ENCODE peak calls at places on chromosome 9, in nine cellular contexts. One of them, this sample, is unnamed.

GRCh38 chr9:93114169-93114983 is 18.4 kb downstream of the CARD19 start:
- DNase-seq in stimulated activated CD4-positive, alpha-beta T cell treated with anti-CD3 and anti-CD28 coated beads, Interleukin-15, amount 100 ng/mL, for 1 hour: no peak
- DNase-seq in NCI-H748 treated with DMSO at 0.1 percent for 48 hours: no peak
- DNase-seq in M059J: no peak
- DNase-seq in GM13976: no peak
- DNase-seq in naive thymus-derived CD4-positive, alpha-beta T cell: no peak
- DNase-seq in breast epithelium: peak
- DNase-seq in cerebellum: no peak
- DNase-seq in activated CD8-positive, alpha-beta memory T cell treated with anti-CD3 and anti-CD28 coated beads, Interleukin-2, amount 50 U/mL, for 48 hours: no peak
- DNase-seq in this sample: peak

GRCh38 chr9:6779417-6780241 is 21.9 kb downstream of the KDM4C start:
- DNase-seq in stimulated activated CD4-positive, alpha-beta T cell treated with anti-CD3 and anti-CD28 coated beads, Interleukin-15, amount 100 ng/mL, for 1 hour: no peak
- DNase-seq in NCI-H748 treated with DMSO at 0.1 percent for 48 hours: no peak
- DNase-seq in M059J: peak
- DNase-seq in GM13976: no peak
- DNase-seq in naive thymus-derived CD4-positive, alpha-beta T cell: no peak
- DNase-seq in breast epithelium: no peak
- DNase-seq in cerebellum: no peak
- DNase-seq in activated CD8-positive, alpha-beta memory T cell treated with anti-CD3 and anti-CD28 coated beads, Interleukin-2, amount 50 U/mL, for 48 hours: no peak
- DNase-seq in this sample: no peak

GRCh38 chr9:27349681-27350080 is 52.7 kb upstream of the EQTN start:
- DNase-seq in stimulated activated CD4-positive, alpha-beta T cell treated with anti-CD3 and anti-CD28 coated beads, Interleukin-15, amount 100 ng/mL, for 1 hour: no peak
- DNase-seq in NCI-H748 treated with DMSO at 0.1 percent for 48 hours: no peak
- DNase-seq in M059J: no peak
- DNase-seq in GM13976: no peak
- DNase-seq in naive thymus-derived CD4-positive, alpha-beta T cell: no peak
- DNase-seq in breast epithelium: no peak
- DNase-seq in cerebellum: no peak
- DNase-seq in activated CD8-positive, alpha-beta memory T cell treated with anti-CD3 and anti-CD28 coated beads, Interleukin-2, amount 50 U/mL, for 48 hours: no peak
- DNase-seq in this sample: no peak

GRCh38 chr9:18896531-18897179 is 136.4 kb downstream of the SAXO1 start:
- DNase-seq in stimulated activated CD4-positive, alpha-beta T cell treated with anti-CD3 and anti-CD28 coated beads, Interleukin-15, amount 100 ng/mL, for 1 hour: no peak
- DNase-seq in NCI-H748 treated with DMSO at 0.1 percent for 48 hours: no peak
- DNase-seq in M059J: no peak
- DNase-seq in GM13976: no peak
- DNase-seq in naive thymus-derived CD4-positive, alpha-beta T cell: no peak
- DNase-seq in breast epithelium: no peak
- DNase-seq in cerebellum: no peak
- DNase-seq in activated CD8-positive, alpha-beta memory T cell treated with anti-CD3 and anti-CD28 coated beads, Interleukin-2, amount 50 U/mL, for 48 hours: no peak
- DNase-seq in this sample: no peak

GRCh38 chr9:87950296-87950695 is 24.0 kb downstream of the CDK20 start:
- DNase-seq in stimulated activated CD4-positive, alpha-beta T cell treated with anti-CD3 and anti-CD28 coated beads, Interleukin-15, amount 100 ng/mL, for 1 hour: no peak
- DNase-seq in NCI-H748 treated with DMSO at 0.1 percent for 48 hours: no peak
- DNase-seq in M059J: peak
- DNase-seq in GM13976: no peak
- DNase-seq in naive thymus-derived CD4-positive, alpha-beta T cell: no peak
- DNase-seq in breast epithelium: no peak
- DNase-seq in cerebellum: no peak
- DNase-seq in activated CD8-positive, alpha-beta memory T cell treated with anti-CD3 and anti-CD28 coated beads, Interleukin-2, amount 50 U/mL, for 48 hours: no peak
- DNase-seq in this sample: no peak

GRCh38 chr9:97874617-97875016 is 21.6 kb downstream of the FOXE1 start:
- DNase-seq in stimulated activated CD4-positive, alpha-beta T cell treated with anti-CD3 and anti-CD28 coated beads, Interleukin-15, amount 100 ng/mL, for 1 hour: no peak
- DNase-seq in NCI-H748 treated with DMSO at 0.1 percent for 48 hours: no peak
- DNase-seq in M059J: no peak
- DNase-seq in GM13976: no peak
- DNase-seq in naive thymus-derived CD4-positive, alpha-beta T cell: no peak
- DNase-seq in breast epithelium: no peak
- DNase-seq in cerebellum: peak
- DNase-seq in activated CD8-positive, alpha-beta memory T cell treated with anti-CD3 and anti-CD28 coated beads, Interleukin-2, amount 50 U/mL, for 48 hours: no peak
- DNase-seq in this sample: no peak

GRCh38 chr9:121844090-121844489 is 192.7 kb downstream of the DAB2IP start:
- DNase-seq in stimulated activated CD4-positive, alpha-beta T cell treated with anti-CD3 and anti-CD28 coated beads, Interleukin-15, amount 100 ng/mL, for 1 hour: no peak
- DNase-seq in NCI-H748 treated with DMSO at 0.1 percent for 48 hours: peak
- DNase-seq in M059J: peak
- DNase-seq in GM13976: no peak
- DNase-seq in naive thymus-derived CD4-positive, alpha-beta T cell: no peak
- DNase-seq in breast epithelium: no peak
- DNase-seq in cerebellum: no peak
- DNase-seq in activated CD8-positive, alpha-beta memory T cell treated with anti-CD3 and anti-CD28 coated beads, Interleukin-2, amount 50 U/mL, for 48 hours: no peak
- DNase-seq in this sample: no peak

GRCh38 chr9:113638504-113638903 is 175.0 kb downstream of the RGS3 start:
- DNase-seq in stimulated activated CD4-positive, alpha-beta T cell treated with anti-CD3 and anti-CD28 coated beads, Interleukin-15, amount 100 ng/mL, for 1 hour: no peak
- DNase-seq in NCI-H748 treated with DMSO at 0.1 percent for 48 hours: no peak
- DNase-seq in M059J: no peak
- DNase-seq in GM13976: no peak
- DNase-seq in naive thymus-derived CD4-positive, alpha-beta T cell: no peak
- DNase-seq in breast epithelium: no peak
- DNase-seq in cerebellum: no peak
- DNase-seq in activated CD8-positive, alpha-beta memory T cell treated with anti-CD3 and anti-CD28 coated beads, Interleukin-2, amount 50 U/mL, for 48 hours: no peak
- DNase-seq in this sample: no peak

GRCh38 chr9:106648799-106649198 is 214.2 kb upstream of the ZNF462 start:
- DNase-seq in stimulated activated CD4-positive, alpha-beta T cell treated with anti-CD3 and anti-CD28 coated beads, Interleukin-15, amount 100 ng/mL, for 1 hour: no peak
- DNase-seq in NCI-H748 treated with DMSO at 0.1 percent for 48 hours: peak
- DNase-seq in M059J: no peak
- DNase-seq in GM13976: no peak
- DNase-seq in naive thymus-derived CD4-positive, alpha-beta T cell: no peak
- DNase-seq in breast epithelium: no peak
- DNase-seq in cerebellum: peak
- DNase-seq in activated CD8-positive, alpha-beta memory T cell treated with anti-CD3 and anti-CD28 coated beads, Interleukin-2, amount 50 U/mL, for 48 hours: no peak
- DNase-seq in this sample: no peak

GRCh38 chr9:121599186-121599871 is 52.1 kb upstream of the DAB2IP start:
- DNase-seq in stimulated activated CD4-positive, alpha-beta T cell treated with anti-CD3 and anti-CD28 coated beads, Interleukin-15, amount 100 ng/mL, for 1 hour: no peak
- DNase-seq in NCI-H748 treated with DMSO at 0.1 percent for 48 hours: peak
- DNase-seq in M059J: no peak
- DNase-seq in GM13976: peak
- DNase-seq in naive thymus-derived CD4-positive, alpha-beta T cell: no peak
- DNase-seq in breast epithelium: peak
- DNase-seq in cerebellum: peak
- DNase-seq in activated CD8-positive, alpha-beta memory T cell treated with anti-CD3 and anti-CD28 coated beads, Interleukin-2, amount 50 U/mL, for 48 hours: no peak
- DNase-seq in this sample: peak

GRCh38 chr9:77018058-77019009 is 1.1 kb upstream of the FOXB2 start:
- DNase-seq in stimulated activated CD4-positive, alpha-beta T cell treated with anti-CD3 and anti-CD28 coated beads, Interleukin-15, amount 100 ng/mL, for 1 hour: no peak
- DNase-seq in NCI-H748 treated with DMSO at 0.1 percent for 48 hours: peak
- DNase-seq in M059J: no peak
- DNase-seq in GM13976: peak
- DNase-seq in naive thymus-derived CD4-positive, alpha-beta T cell: no peak
- DNase-seq in breast epithelium: no peak
- DNase-seq in cerebellum: no peak
- DNase-seq in activated CD8-positive, alpha-beta memory T cell treated with anti-CD3 and anti-CD28 coated beads, Interleukin-2, amount 50 U/mL, for 48 hours: no peak
- DNase-seq in this sample: peak

GRCh38 chr9:126275386-126276001 is 51.1 kb upstream of the MVB12B start:
- DNase-seq in stimulated activated CD4-positive, alpha-beta T cell treated with anti-CD3 and anti-CD28 coated beads, Interleukin-15, amount 100 ng/mL, for 1 hour: no peak
- DNase-seq in NCI-H748 treated with DMSO at 0.1 percent for 48 hours: no peak
- DNase-seq in M059J: no peak
- DNase-seq in GM13976: no peak
- DNase-seq in naive thymus-derived CD4-positive, alpha-beta T cell: no peak
- DNase-seq in breast epithelium: no peak
- DNase-seq in cerebellum: no peak
- DNase-seq in activated CD8-positive, alpha-beta memory T cell treated with anti-CD3 and anti-CD28 coated beads, Interleukin-2, amount 50 U/mL, for 48 hours: no peak
- DNase-seq in this sample: no peak

GRCh38 chr9:134216449-134216951 is 52.1 kb upstream of the RNU6ATAC start:
- DNase-seq in stimulated activated CD4-positive, alpha-beta T cell treated with anti-CD3 and anti-CD28 coated beads, Interleukin-15, amount 100 ng/mL, for 1 hour: no peak
- DNase-seq in NCI-H748 treated with DMSO at 0.1 percent for 48 hours: no peak
- DNase-seq in M059J: no peak
- DNase-seq in GM13976: no peak
- DNase-seq in naive thymus-derived CD4-positive, alpha-beta T cell: no peak
- DNase-seq in breast epithelium: no peak
- DNase-seq in cerebellum: no peak
- DNase-seq in activated CD8-positive, alpha-beta memory T cell treated with anti-CD3 and anti-CD28 coated beads, Interleukin-2, amount 50 U/mL, for 48 hours: no peak
- DNase-seq in this sample: peak

GRCh38 chr9:117088140-117088539 is 326.7 kb downstream of the ASTN2 start:
- DNase-seq in stimulated activated CD4-positive, alpha-beta T cell treated with anti-CD3 and anti-CD28 coated beads, Interleukin-15, amount 100 ng/mL, for 1 hour: no peak
- DNase-seq in NCI-H748 treated with DMSO at 0.1 percent for 48 hours: no peak
- DNase-seq in M059J: no peak
- DNase-seq in GM13976: no peak
- DNase-seq in naive thymus-derived CD4-positive, alpha-beta T cell: no peak
- DNase-seq in breast epithelium: no peak
- DNase-seq in cerebellum: no peak
- DNase-seq in activated CD8-positive, alpha-beta memory T cell treated with anti-CD3 and anti-CD28 coated beads, Interleukin-2, amount 50 U/mL, for 48 hours: no peak
- DNase-seq in this sample: no peak

GRCh38 chr9:117678882-117679281 is 25.3 kb upstream of the TLR4 start:
- DNase-seq in stimulated activated CD4-positive, alpha-beta T cell treated with anti-CD3 and anti-CD28 coated beads, Interleukin-15, amount 100 ng/mL, for 1 hour: no peak
- DNase-seq in NCI-H748 treated with DMSO at 0.1 percent for 48 hours: no peak
- DNase-seq in M059J: peak
- DNase-seq in GM13976: no peak
- DNase-seq in naive thymus-derived CD4-positive, alpha-beta T cell: no peak
- DNase-seq in breast epithelium: no peak
- DNase-seq in cerebellum: no peak
- DNase-seq in activated CD8-positive, alpha-beta memory T cell treated with anti-CD3 and anti-CD28 coated beads, Interleukin-2, amount 50 U/mL, for 48 hours: no peak
- DNase-seq in this sample: no peak

GRCh38 chr9:31445960-31446359 is 938.5 kb upstream of the ACO1 start:
- DNase-seq in stimulated activated CD4-positive, alpha-beta T cell treated with anti-CD3 and anti-CD28 coated beads, Interleukin-15, amount 100 ng/mL, for 1 hour: no peak
- DNase-seq in NCI-H748 treated with DMSO at 0.1 percent for 48 hours: no peak
- DNase-seq in M059J: no peak
- DNase-seq in GM13976: peak
- DNase-seq in naive thymus-derived CD4-positive, alpha-beta T cell: no peak
- DNase-seq in breast epithelium: no peak
- DNase-seq in cerebellum: no peak
- DNase-seq in activated CD8-positive, alpha-beta memory T cell treated with anti-CD3 and anti-CD28 coated beads, Interleukin-2, amount 50 U/mL, for 48 hours: no peak
- DNase-seq in this sample: no peak

GRCh38 chr9:136392538-136393449 is 7.2 kb downstream of the SNAPC4 start:
- DNase-seq in stimulated activated CD4-positive, alpha-beta T cell treated with anti-CD3 and anti-CD28 coated beads, Interleukin-15, amount 100 ng/mL, for 1 hour: no peak
- DNase-seq in NCI-H748 treated with DMSO at 0.1 percent for 48 hours: no peak
- DNase-seq in M059J: no peak
- DNase-seq in GM13976: no peak
- DNase-seq in naive thymus-derived CD4-positive, alpha-beta T cell: no peak
- DNase-seq in breast epithelium: no peak
- DNase-seq in cerebellum: no peak
- DNase-seq in activated CD8-positive, alpha-beta memory T cell treated with anti-CD3 and anti-CD28 coated beads, Interleukin-2, amount 50 U/mL, for 48 hours: no peak
- DNase-seq in this sample: peak

GRCh38 chr9:676780-677458 is 164.6 kb upstream of the DMRT1 start:
- DNase-seq in stimulated activated CD4-positive, alpha-beta T cell treated with anti-CD3 and anti-CD28 coated beads, Interleukin-15, amount 100 ng/mL, for 1 hour: no peak
- DNase-seq in NCI-H748 treated with DMSO at 0.1 percent for 48 hours: no peak
- DNase-seq in M059J: peak
- DNase-seq in GM13976: no peak
- DNase-seq in naive thymus-derived CD4-positive, alpha-beta T cell: no peak
- DNase-seq in breast epithelium: no peak
- DNase-seq in cerebellum: no peak
- DNase-seq in activated CD8-positive, alpha-beta memory T cell treated with anti-CD3 and anti-CD28 coated beads, Interleukin-2, amount 50 U/mL, for 48 hours: no peak
- DNase-seq in this sample: no peak

GRCh38 chr9:76181020-76181641 is 213.1 kb downstream of the RFK start:
- DNase-seq in stimulated activated CD4-positive, alpha-beta T cell treated with anti-CD3 and anti-CD28 coated beads, Interleukin-15, amount 100 ng/mL, for 1 hour: no peak
- DNase-seq in NCI-H748 treated with DMSO at 0.1 percent for 48 hours: no peak
- DNase-seq in M059J: peak
- DNase-seq in GM13976: no peak
- DNase-seq in naive thymus-derived CD4-positive, alpha-beta T cell: no peak
- DNase-seq in breast epithelium: no peak
- DNase-seq in cerebellum: no peak
- DNase-seq in activated CD8-positive, alpha-beta memory T cell treated with anti-CD3 and anti-CD28 coated beads, Interleukin-2, amount 50 U/mL, for 48 hours: peak
- DNase-seq in this sample: no peak

GRCh38 chr9:106619211-106619610 is 243.8 kb upstream of the ZNF462 start:
- DNase-seq in stimulated activated CD4-positive, alpha-beta T cell treated with anti-CD3 and anti-CD28 coated beads, Interleukin-15, amount 100 ng/mL, for 1 hour: no peak
- DNase-seq in NCI-H748 treated with DMSO at 0.1 percent for 48 hours: no peak
- DNase-seq in M059J: no peak
- DNase-seq in GM13976: no peak
- DNase-seq in naive thymus-derived CD4-positive, alpha-beta T cell: no peak
- DNase-seq in breast epithelium: no peak
- DNase-seq in cerebellum: no peak
- DNase-seq in activated CD8-positive, alpha-beta memory T cell treated with anti-CD3 and anti-CD28 coated beads, Interleukin-2, amount 50 U/mL, for 48 hours: no peak
- DNase-seq in this sample: no peak

GRCh38 chr9:93895535-93895934 is 59.6 kb downstream of the BARX1 start:
- DNase-seq in stimulated activated CD4-positive, alpha-beta T cell treated with anti-CD3 and anti-CD28 coated beads, Interleukin-15, amount 100 ng/mL, for 1 hour: no peak
- DNase-seq in NCI-H748 treated with DMSO at 0.1 percent for 48 hours: no peak
- DNase-seq in M059J: no peak
- DNase-seq in GM13976: peak
- DNase-seq in naive thymus-derived CD4-positive, alpha-beta T cell: no peak
- DNase-seq in breast epithelium: peak
- DNase-seq in cerebellum: no peak
- DNase-seq in activated CD8-positive, alpha-beta memory T cell treated with anti-CD3 and anti-CD28 coated beads, Interleukin-2, amount 50 U/mL, for 48 hours: peak
- DNase-seq in this sample: no peak

GRCh38 chr9:5918460-5918859 is 27.8 kb downstream of the MLANA start:
- DNase-seq in stimulated activated CD4-positive, alpha-beta T cell treated with anti-CD3 and anti-CD28 coated beads, Interleukin-15, amount 100 ng/mL, for 1 hour: no peak
- DNase-seq in NCI-H748 treated with DMSO at 0.1 percent for 48 hours: no peak
- DNase-seq in M059J: no peak
- DNase-seq in GM13976: no peak
- DNase-seq in naive thymus-derived CD4-positive, alpha-beta T cell: no peak
- DNase-seq in breast epithelium: no peak
- DNase-seq in cerebellum: no peak
- DNase-seq in activated CD8-positive, alpha-beta memory T cell treated with anti-CD3 and anti-CD28 coated beads, Interleukin-2, amount 50 U/mL, for 48 hours: no peak
- DNase-seq in this sample: no peak

GRCh38 chr9:91541744-91542143 is 118.1 kb upstream of the NFIL3 start:
- DNase-seq in stimulated activated CD4-positive, alpha-beta T cell treated with anti-CD3 and anti-CD28 coated beads, Interleukin-15, amount 100 ng/mL, for 1 hour: no peak
- DNase-seq in NCI-H748 treated with DMSO at 0.1 percent for 48 hours: no peak
- DNase-seq in M059J: no peak
- DNase-seq in GM13976: no peak
- DNase-seq in naive thymus-derived CD4-positive, alpha-beta T cell: no peak
- DNase-seq in breast epithelium: no peak
- DNase-seq in cerebellum: no peak
- DNase-seq in activated CD8-positive, alpha-beta memory T cell treated with anti-CD3 and anti-CD28 coated beads, Interleukin-2, amount 50 U/mL, for 48 hours: no peak
- DNase-seq in this sample: no peak

GRCh38 chr9:98596486-98596885 is 112.2 kb downstream of the GABBR2 start:
- DNase-seq in stimulated activated CD4-positive, alpha-beta T cell treated with anti-CD3 and anti-CD28 coated beads, Interleukin-15, amount 100 ng/mL, for 1 hour: no peak
- DNase-seq in NCI-H748 treated with DMSO at 0.1 percent for 48 hours: no peak
- DNase-seq in M059J: no peak
- DNase-seq in GM13976: no peak
- DNase-seq in naive thymus-derived CD4-positive, alpha-beta T cell: no peak
- DNase-seq in breast epithelium: no peak
- DNase-seq in cerebellum: peak
- DNase-seq in activated CD8-positive, alpha-beta memory T cell treated with anti-CD3 and anti-CD28 coated beads, Interleukin-2, amount 50 U/mL, for 48 hours: no peak
- DNase-seq in this sample: no peak

GRCh38 chr9:3850083-3850482 is 324.3 kb upstream of the RFX3 start:
- DNase-seq in stimulated activated CD4-positive, alpha-beta T cell treated with anti-CD3 and anti-CD28 coated beads, Interleukin-15, amount 100 ng/mL, for 1 hour: no peak
- DNase-seq in NCI-H748 treated with DMSO at 0.1 percent for 48 hours: no peak
- DNase-seq in M059J: no peak
- DNase-seq in GM13976: no peak
- DNase-seq in naive thymus-derived CD4-positive, alpha-beta T cell: no peak
- DNase-seq in breast epithelium: no peak
- DNase-seq in cerebellum: no peak
- DNase-seq in activated CD8-positive, alpha-beta memory T cell treated with anti-CD3 and anti-CD28 coated beads, Interleukin-2, amount 50 U/mL, for 48 hours: no peak
- DNase-seq in this sample: no peak

GRCh38 chr9:125146247-125146646 is 2.9 kb upstream of the SCAI start:
- DNase-seq in stimulated activated CD4-positive, alpha-beta T cell treated with anti-CD3 and anti-CD28 coated beads, Interleukin-15, amount 100 ng/mL, for 1 hour: no peak
- DNase-seq in NCI-H748 treated with DMSO at 0.1 percent for 48 hours: no peak
- DNase-seq in M059J: peak
- DNase-seq in GM13976: no peak
- DNase-seq in naive thymus-derived CD4-positive, alpha-beta T cell: no peak
- DNase-seq in breast epithelium: no peak
- DNase-seq in cerebellum: no peak
- DNase-seq in activated CD8-positive, alpha-beta memory T cell treated with anti-CD3 and anti-CD28 coated beads, Interleukin-2, amount 50 U/mL, for 48 hours: no peak
- DNase-seq in this sample: no peak

GRCh38 chr9:121281614-121282291 is 13.8 kb downstream of the GSN start:
- DNase-seq in stimulated activated CD4-positive, alpha-beta T cell treated with anti-CD3 and anti-CD28 coated beads, Interleukin-15, amount 100 ng/mL, for 1 hour: no peak
- DNase-seq in NCI-H748 treated with DMSO at 0.1 percent for 48 hours: peak
- DNase-seq in M059J: peak
- DNase-seq in GM13976: no peak
- DNase-seq in naive thymus-derived CD4-positive, alpha-beta T cell: no peak
- DNase-seq in breast epithelium: peak
- DNase-seq in cerebellum: no peak
- DNase-seq in activated CD8-positive, alpha-beta memory T cell treated with anti-CD3 and anti-CD28 coated beads, Interleukin-2, amount 50 U/mL, for 48 hours: peak
- DNase-seq in this sample: peak

GRCh38 chr9:13140843-13141592 is 138.5 kb downstream of the MPDZ start:
- DNase-seq in stimulated activated CD4-positive, alpha-beta T cell treated with anti-CD3 and anti-CD28 coated beads, Interleukin-15, amount 100 ng/mL, for 1 hour: no peak
- DNase-seq in NCI-H748 treated with DMSO at 0.1 percent for 48 hours: no peak
- DNase-seq in M059J: peak
- DNase-seq in GM13976: no peak
- DNase-seq in naive thymus-derived CD4-positive, alpha-beta T cell: no peak
- DNase-seq in breast epithelium: no peak
- DNase-seq in cerebellum: no peak
- DNase-seq in activated CD8-positive, alpha-beta memory T cell treated with anti-CD3 and anti-CD28 coated beads, Interleukin-2, amount 50 U/mL, for 48 hours: no peak
- DNase-seq in this sample: no peak

This sample was measured in kidney.